ENCODE peak calls at places on chromosomes 12 and 14, in seven cellular contexts. N, K, M, H, L, V and Y are unnamed samples.

GRCh38 chr12:111596985-111597730 is 2.0 kb downstream of the ATXN2 start:
- DNase-seq in N (no peak), K (peak; percentile 16), M (no peak), H (no peak), L (peak; percentile 46), V (peak; percentile 1), Y (no peak)

GRCh38 chr12:14771651-14772137 is 31.6 kb downstream of the WBP11 start:
- DNase-seq in N (no peak), K (no peak), M (no peak), H (no peak), L (no peak), V (no peak), Y (no peak)

GRCh38 chr12:5716221-5716620 is 228.8 kb downstream of the ANO2 start:
- DNase-seq in N (no peak), K (no peak), M (no peak), H (no peak), L (no peak), V (no peak), Y (no peak)

GRCh38 chr12:121637231-121637914 is 11.0 kb downstream of the ORAI1 start:
- DNase-seq in N (no peak), K (no peak), M (no peak), H (no peak), L (no peak), V (no peak), Y (no peak)

GRCh38 chr14:103519043-103519836 is 3.4 kb downstream of the CKB start:
- DNase-seq in N (no peak), K (no peak), M (no peak), H (no peak), L (no peak), V (no peak), Y (peak; percentile 59)

GRCh38 chr12:39036060-39036459 is 130.7 kb upstream of the CPNE8 start:
- DNase-seq in N (no peak), K (no peak), M (no peak), H (no peak), L (no peak), V (no peak), Y (no peak)

GRCh38 chr14:50362791-50363733 is 33.6 kb downstream of the CDKL1 start:
- DNase-seq in N (no peak), K (no peak), M (no peak), H (no peak), L (no peak), V (no peak), Y (no peak)

GRCh38 chr12:94380507-94380906 is 79.2 kb downstream of the CEP83 start:
- DNase-seq in N (no peak), K (no peak), M (no peak), H (no peak), L (no peak), V (peak; percentile 44), Y (no peak)

GRCh38 chr14:60506985-60507829 is 1.7 kb upstream of the SIX6 start:
- DNase-seq in N (no peak), K (no peak), M (no peak), H (no peak), L (no peak), V (no peak), Y (no peak)

GRCh38 chr12:105906545-105906944 is 232.2 kb downstream of the NUAK1 start:
- DNase-seq in N (no peak), K (no peak), M (no peak), H (no peak), L (no peak), V (no peak), Y (no peak)

GRCh38 chr12:87779858-87780498 is 249.2 kb downstream of the C12orf50 start:
- DNase-seq in N (no peak), K (no peak), M (no peak), H (no peak), L (peak; percentile 35), V (no peak), Y (peak; percentile 92)

GRCh38 chr14:103207404-103208072 is 84.3 kb downstream of the TNFAIP2 start:
- DNase-seq in N (no peak), K (no peak), M (no peak), H (no peak), L (no peak), V (no peak), Y (no peak)

GRCh38 chr14:53550776-53551175 is 397.7 kb upstream of the DDHD1 start:
- DNase-seq in N (no peak), K (no peak), M (no peak), H (no peak), L (no peak), V (no peak), Y (no peak)

GRCh38 chr12:726281-727140 is 25.9 kb upstream of the WNK1 start:
- DNase-seq in N (no peak), K (no peak), M (peak; percentile 11), H (no peak), L (no peak), V (no peak), Y (peak; percentile 17)

GRCh38 chr12:57299514-57300016 is 48.6 kb upstream of the STAC3 start:
- DNase-seq in N (no peak), K (no peak), M (no peak), H (no peak), L (peak; percentile 41), V (no peak), Y (no peak)

GRCh38 chr12:15899282-15899870 is 11.8 kb upstream of the DERA start:
- DNase-seq in N (no peak), K (no peak), M (no peak), H (no peak), L (peak; percentile 15), V (no peak), Y (peak; percentile 4)

GRCh38 chr12:24496755-24497154 is 452.1 kb downstream of the BCAT1 start:
- DNase-seq in N (peak; percentile 15), K (no peak), M (no peak), H (no peak), L (no peak), V (no peak), Y (no peak)

GRCh38 chr12:77002382-77002781 is 63.0 kb downstream of the E2F7 start:
- DNase-seq in N (no peak), K (no peak), M (no peak), H (no peak), L (no peak), V (no peak), Y (no peak)

GRCh38 chr12:124369055-124369900 is 74.4 kb downstream of the RFLNA start:
- DNase-seq in N (no peak), K (no peak), M (peak; percentile 90), H (no peak), L (no peak), V (no peak), Y (peak; percentile 36)

GRCh38 chr12:99906786-99907185 is 78.0 kb downstream of the ANKS1B start:
- DNase-seq in N (no peak), K (no peak), M (no peak), H (no peak), L (no peak), V (no peak), Y (no peak)